ENCODE peak calls at places on chromosomes 13 and 19, in five cellular contexts. F is A549, A is mucosa of descending colon, N is iris pigment epithelial cell, V is Daoy. J is an unnamed sample.
A peak's percentile ranks its signal among the peaks of the same experiment; 100 is the strongest.

GRCh38 chr19:31387662-31388175 is 38.5 kb upstream of the TSHZ3 start:
- DNase-seq in F (no peak), A (no peak), N (no peak), V (no peak), J (no peak)

GRCh38 chr19:31274964-31275319 is 74.3 kb downstream of the TSHZ3 start:
- DNase-seq in F (no peak), A (no peak), N (no peak), V (no peak), J (no peak)

GRCh38 chr13:69654392-69654791 is 453.2 kb upstream of the ATXN8OS start:
- DNase-seq in F (no peak), A (no peak), N (no peak), V (no peak), J (no peak)

GRCh38 chr19:58394821-58395219 is 636 bp upstream of the RNF225 start:
- DNase-seq in F (peak; percentile 46), A (no peak), N (no peak), V (peak; percentile 28), J (no peak)

GRCh38 chr19:46821512-46822359 is 28.9 kb downstream of the AP2S1 start:
- DNase-seq in F (no peak), A (peak; percentile 39), N (no peak), V (no peak), J (no peak)

GRCh38 chr19:21697171-21697570 is 70.2 kb downstream of the ZNF100 start:
- DNase-seq in F (no peak), A (no peak), N (peak; percentile 3), V (no peak), J (no peak)

GRCh38 chr13:113153810-113154748 is 4.4 kb upstream of the PROZ start:
- DNase-seq in F (peak; percentile 70), A (peak; percentile 84), N (peak; percentile 58), V (peak; percentile 66), J (peak; percentile 89)

GRCh38 chr13:101915333-101915732 is 462.9 kb downstream of the ITGBL1 start:
- DNase-seq in F (no peak), A (no peak), N (no peak), V (no peak), J (no peak)

GRCh38 chr19:1125601-1126533 is 22.1 kb downstream of the GPX4 start:
- DNase-seq in F (no peak), A (no peak), N (no peak), V (peak; percentile 55), J (no peak)

GRCh38 chr19:18049390-18049789 is 37.3 kb downstream of the IL12RB1 start:
- DNase-seq in F (no peak), A (peak; percentile 86), N (peak; percentile 18), V (peak; percentile 37), J (peak; percentile 78)

GRCh38 chr13:75101997-75102720 is 379.8 kb downstream of the TBC1D4 start:
- DNase-seq in F (no peak), A (no peak), N (peak; percentile 62), V (no peak), J (no peak)

GRCh38 chr13:111287201-111287600 is 33.2 kb upstream of the TEX29 start:
- DNase-seq in F (no peak), A (no peak), N (no peak), V (no peak), J (no peak)

GRCh38 chr13:92547256-92547655 is 679.4 kb upstream of the GPC6 start:
- DNase-seq in F (no peak), A (no peak), N (peak; percentile 70), V (no peak), J (no peak)

GRCh38 chr13:38385152-38385891 is 35.7 kb downstream of the UFM1 start:
- DNase-seq in F (no peak), A (no peak), N (peak; percentile 70), V (no peak), J (no peak)

GRCh38 chr13:114140131-114140908 is 7.9 kb upstream of the RASA3 start:
- DNase-seq in F (no peak), A (peak; percentile 45), N (no peak), V (no peak), J (no peak)

GRCh38 chr13:111204438-111205177 is 89.5 kb downstream of the ARHGEF7 start:
- DNase-seq in F (no peak), A (no peak), N (peak; percentile 86), V (no peak), J (peak; percentile 24)

GRCh38 chr13:74346960-74347359 is 212.8 kb upstream of the KLF12 start:
- DNase-seq in F (no peak), A (no peak), N (no peak), V (no peak), J (no peak)